ENCODE peak calls at places on chromosomes 3 and 15, in ten cellular contexts. One of them, this sample, is unnamed.

GRCh38 chr3:29324180-29324651 is 43.3 kb downstream of the RBMS3 start:
- DNase-seq in ovary: peak
- DNase-seq in GM06990: peak
- DNase-seq in astrocyte: peak
- DNase-seq in epithelial cell of esophagus: peak
- DNase-seq in AG04449: no peak
- DNase-seq in CD8-positive, alpha-beta T cell: no peak
- DNase-seq in choroid plexus epithelial cell: peak
- DNase-seq in uterus: peak
- DNase-seq in heart left ventricle: peak
- DNase-seq in this sample: peak

GRCh38 chr15:66288796-66289195 is 4.6 kb upstream of the DIS3L start:
- DNase-seq in uterus: no peak
- DNase-seq in astrocyte: no peak
- DNase-seq in epithelial cell of esophagus: no peak
- DNase-seq in GM06990: no peak
- DNase-seq in CD8-positive, alpha-beta T cell: no peak
- DNase-seq in ovary: no peak
- DNase-seq in choroid plexus epithelial cell: peak
- DNase-seq in AG04449: no peak
- DNase-seq in heart left ventricle: no peak
- DNase-seq in this sample: peak

GRCh38 chr3:42071720-42072582 is 19.2 kb upstream of the TRAK1 start:
- DNase-seq in CD8-positive, alpha-beta T cell: no peak
- DNase-seq in heart left ventricle: peak
- DNase-seq in uterus: peak
- DNase-seq in choroid plexus epithelial cell: peak
- DNase-seq in ovary: peak
- DNase-seq in astrocyte: peak
- DNase-seq in GM06990: no peak
- DNase-seq in epithelial cell of esophagus: peak
- DNase-seq in AG04449: no peak
- DNase-seq in this sample: peak

GRCh38 chr3:30894521-30895289 is at the start of gene GADL1:
- DNase-seq in epithelial cell of esophagus: peak
- DNase-seq in uterus: peak
- DNase-seq in astrocyte: peak
- DNase-seq in CD8-positive, alpha-beta T cell: no peak
- DNase-seq in heart left ventricle: peak
- DNase-seq in AG04449: no peak
- DNase-seq in GM06990: peak
- DNase-seq in choroid plexus epithelial cell: peak
- DNase-seq in ovary: peak
- DNase-seq in this sample: peak

GRCh38 chr3:24003466-24003865 is 58.4 kb downstream of the NR1D2 start:
- DNase-seq in AG04449: no peak
- DNase-seq in astrocyte: no peak
- DNase-seq in uterus: no peak
- DNase-seq in CD8-positive, alpha-beta T cell: no peak
- DNase-seq in epithelial cell of esophagus: no peak
- DNase-seq in ovary: no peak
- DNase-seq in GM06990: no peak
- DNase-seq in heart left ventricle: no peak
- DNase-seq in choroid plexus epithelial cell: no peak
- DNase-seq in this sample: no peak

GRCh38 chr3:20104167-20104661 is 64.0 kb downstream of the KAT2B start:
- DNase-seq in AG04449: no peak
- DNase-seq in GM06990: no peak
- DNase-seq in choroid plexus epithelial cell: peak
- DNase-seq in uterus: no peak
- DNase-seq in CD8-positive, alpha-beta T cell: no peak
- DNase-seq in heart left ventricle: no peak
- DNase-seq in epithelial cell of esophagus: no peak
- DNase-seq in astrocyte: no peak
- DNase-seq in ovary: no peak
- DNase-seq in this sample: no peak

GRCh38 chr3:76134166-76134565 is 348.8 kb upstream of the ZNF717 start:
- DNase-seq in CD8-positive, alpha-beta T cell: no peak
- DNase-seq in ovary: no peak
- DNase-seq in heart left ventricle: no peak
- DNase-seq in uterus: no peak
- DNase-seq in epithelial cell of esophagus: peak
- DNase-seq in AG04449: no peak
- DNase-seq in astrocyte: peak
- DNase-seq in choroid plexus epithelial cell: peak
- DNase-seq in GM06990: no peak
- DNase-seq in this sample: peak

GRCh38 chr15:63371297-63371918 is 10.2 kb downstream of the CA12 start:
- DNase-seq in heart left ventricle: no peak
- DNase-seq in GM06990: no peak
- DNase-seq in CD8-positive, alpha-beta T cell: no peak
- DNase-seq in ovary: no peak
- DNase-seq in AG04449: peak
- DNase-seq in uterus: peak
- DNase-seq in epithelial cell of esophagus: peak
- DNase-seq in choroid plexus epithelial cell: peak
- DNase-seq in astrocyte: peak
- DNase-seq in this sample: peak

GRCh38 chr15:27826902-27827321 is 272.2 kb downstream of the OCA2 start:
- DNase-seq in AG04449: no peak
- DNase-seq in choroid plexus epithelial cell: peak
- DNase-seq in heart left ventricle: no peak
- DNase-seq in astrocyte: peak
- DNase-seq in ovary: no peak
- DNase-seq in CD8-positive, alpha-beta T cell: no peak
- DNase-seq in GM06990: no peak
- DNase-seq in uterus: no peak
- DNase-seq in epithelial cell of esophagus: peak
- DNase-seq in this sample: peak

GRCh38 chr15:52527898-52528464 is 699 bp downstream of the MYO5A start:
- DNase-seq in heart left ventricle: peak
- DNase-seq in uterus: peak
- DNase-seq in GM06990: no peak
- DNase-seq in epithelial cell of esophagus: peak
- DNase-seq in astrocyte: peak
- DNase-seq in choroid plexus epithelial cell: peak
- DNase-seq in ovary: peak
- DNase-seq in AG04449: no peak
- DNase-seq in CD8-positive, alpha-beta T cell: no peak
- DNase-seq in this sample: no peak

GRCh38 chr3:47404955-47405790 is 24.4 kb downstream of the PTPN23 start:
- DNase-seq in GM06990: no peak
- DNase-seq in choroid plexus epithelial cell: peak
- DNase-seq in CD8-positive, alpha-beta T cell: no peak
- DNase-seq in heart left ventricle: no peak
- DNase-seq in ovary: peak
- DNase-seq in epithelial cell of esophagus: no peak
- DNase-seq in AG04449: no peak
- DNase-seq in uterus: no peak
- DNase-seq in astrocyte: peak
- DNase-seq in this sample: peak

GRCh38 chr3:53225651-53226050 is 30.2 kb downstream of the TKT start:
- DNase-seq in astrocyte: no peak
- DNase-seq in CD8-positive, alpha-beta T cell: no peak
- DNase-seq in choroid plexus epithelial cell: no peak
- DNase-seq in heart left ventricle: no peak
- DNase-seq in GM06990: no peak
- DNase-seq in epithelial cell of esophagus: no peak
- DNase-seq in AG04449: no peak
- DNase-seq in ovary: no peak
- DNase-seq in uterus: no peak
- DNase-seq in this sample: no peak

GRCh38 chr3:37492977-37493471 is 318.6 kb upstream of the LRRFIP2 start:
- DNase-seq in epithelial cell of esophagus: peak
- DNase-seq in choroid plexus epithelial cell: peak
- DNase-seq in GM06990: no peak
- DNase-seq in uterus: no peak
- DNase-seq in CD8-positive, alpha-beta T cell: no peak
- DNase-seq in heart left ventricle: no peak
- DNase-seq in AG04449: no peak
- DNase-seq in ovary: no peak
- DNase-seq in astrocyte: no peak
- DNase-seq in this sample: peak

GRCh38 chr3:4945318-4945717 is 33.9 kb upstream of the BHLHE40 start:
- DNase-seq in AG04449: no peak
- DNase-seq in astrocyte: no peak
- DNase-seq in CD8-positive, alpha-beta T cell: no peak
- DNase-seq in ovary: no peak
- DNase-seq in epithelial cell of esophagus: no peak
- DNase-seq in heart left ventricle: no peak
- DNase-seq in choroid plexus epithelial cell: no peak
- DNase-seq in GM06990: no peak
- DNase-seq in uterus: no peak
- DNase-seq in this sample: no peak

GRCh38 chr3:4947028-4947427 is 32.2 kb upstream of the BHLHE40 start:
- DNase-seq in GM06990: no peak
- DNase-seq in heart left ventricle: no peak
- DNase-seq in ovary: no peak
- DNase-seq in epithelial cell of esophagus: no peak
- DNase-seq in choroid plexus epithelial cell: no peak
- DNase-seq in uterus: no peak
- DNase-seq in astrocyte: no peak
- DNase-seq in AG04449: no peak
- DNase-seq in CD8-positive, alpha-beta T cell: no peak
- DNase-seq in this sample: no peak

GRCh38 chr3:4940985-4941384 is 38.3 kb upstream of the BHLHE40 start:
- DNase-seq in CD8-positive, alpha-beta T cell: no peak
- DNase-seq in AG04449: no peak
- DNase-seq in uterus: no peak
- DNase-seq in astrocyte: no peak
- DNase-seq in choroid plexus epithelial cell: no peak
- DNase-seq in ovary: no peak
- DNase-seq in GM06990: no peak
- DNase-seq in epithelial cell of esophagus: no peak
- DNase-seq in heart left ventricle: no peak
- DNase-seq in this sample: no peak

GRCh38 chr3:4939276-4939675 is 40.0 kb upstream of the BHLHE40 start:
- DNase-seq in CD8-positive, alpha-beta T cell: no peak
- DNase-seq in epithelial cell of esophagus: no peak
- DNase-seq in AG04449: no peak
- DNase-seq in uterus: no peak
- DNase-seq in ovary: no peak
- DNase-seq in heart left ventricle: no peak
- DNase-seq in GM06990: no peak
- DNase-seq in choroid plexus epithelial cell: peak
- DNase-seq in astrocyte: peak
- DNase-seq in this sample: peak

GRCh38 chr3:4943553-4943952 is 35.7 kb upstream of the BHLHE40 start:
- DNase-seq in astrocyte: no peak
- DNase-seq in heart left ventricle: no peak
- DNase-seq in CD8-positive, alpha-beta T cell: no peak
- DNase-seq in AG04449: no peak
- DNase-seq in ovary: no peak
- DNase-seq in choroid plexus epithelial cell: no peak
- DNase-seq in epithelial cell of esophagus: no peak
- DNase-seq in GM06990: no peak
- DNase-seq in uterus: no peak
- DNase-seq in this sample: no peak
- TF ChIP-seq CTCF in astrocyte: peak
- TF ChIP-seq CTCF in heart left ventricle: no peak
- TF ChIP-seq CTCF in CD8-positive, alpha-beta T cell: no peak
- TF ChIP-seq CTCF in AG04449: peak
- TF ChIP-seq CTCF in ovary: no peak
- TF ChIP-seq CTCF in choroid plexus epithelial cell: peak
- TF ChIP-seq CTCF in epithelial cell of esophagus: peak
- TF ChIP-seq CTCF in GM06990: no peak
- TF ChIP-seq CTCF in uterus: no peak
- TF ChIP-seq CTCF in this sample: peak

GRCh38 chr3:194250104-194251002 is 100.8 kb downstream of the CPN2 start:
- DNase-seq in choroid plexus epithelial cell: peak
- DNase-seq in AG04449: no peak
- DNase-seq in CD8-positive, alpha-beta T cell: no peak
- DNase-seq in uterus: peak
- DNase-seq in epithelial cell of esophagus: no peak
- DNase-seq in heart left ventricle: peak
- DNase-seq in GM06990: no peak
- DNase-seq in ovary: peak
- DNase-seq in astrocyte: peak
- DNase-seq in this sample: peak
- H3K4me3 ChIP-seq in choroid plexus epithelial cell: no peak
- H3K4me3 ChIP-seq in AG04449: no peak
- H3K4me3 ChIP-seq in CD8-positive, alpha-beta T cell: no peak
- H3K4me3 ChIP-seq in uterus: no peak
- H3K4me3 ChIP-seq in epithelial cell of esophagus: no peak
- H3K4me3 ChIP-seq in heart left ventricle: no peak
- H3K4me3 ChIP-seq in GM06990: no peak
- H3K4me3 ChIP-seq in ovary: no peak
- H3K4me3 ChIP-seq in astrocyte: no peak
- H3K4me3 ChIP-seq in this sample: no peak

GRCh38 chr15:35956066-35956465 is 410.1 kb upstream of the DPH6 start:
- DNase-seq in heart left ventricle: no peak
- DNase-seq in AG04449: no peak
- DNase-seq in CD8-positive, alpha-beta T cell: no peak
- DNase-seq in epithelial cell of esophagus: no peak
- DNase-seq in ovary: no peak
- DNase-seq in astrocyte: no peak
- DNase-seq in uterus: no peak
- DNase-seq in GM06990: no peak
- DNase-seq in choroid plexus epithelial cell: no peak
- DNase-seq in this sample: no peak
- TF ChIP-seq CTCF in heart left ventricle: no peak
- TF ChIP-seq CTCF in AG04449: no peak
- TF ChIP-seq CTCF in CD8-positive, alpha-beta T cell: no peak
- TF ChIP-seq CTCF in epithelial cell of esophagus: no peak
- TF ChIP-seq CTCF in ovary: no peak
- TF ChIP-seq CTCF in astrocyte: no peak
- TF ChIP-seq CTCF in uterus: no peak
- TF ChIP-seq CTCF in GM06990: no peak
- TF ChIP-seq CTCF in choroid plexus epithelial cell: no peak
- TF ChIP-seq CTCF in this sample: no peak

DNA sequence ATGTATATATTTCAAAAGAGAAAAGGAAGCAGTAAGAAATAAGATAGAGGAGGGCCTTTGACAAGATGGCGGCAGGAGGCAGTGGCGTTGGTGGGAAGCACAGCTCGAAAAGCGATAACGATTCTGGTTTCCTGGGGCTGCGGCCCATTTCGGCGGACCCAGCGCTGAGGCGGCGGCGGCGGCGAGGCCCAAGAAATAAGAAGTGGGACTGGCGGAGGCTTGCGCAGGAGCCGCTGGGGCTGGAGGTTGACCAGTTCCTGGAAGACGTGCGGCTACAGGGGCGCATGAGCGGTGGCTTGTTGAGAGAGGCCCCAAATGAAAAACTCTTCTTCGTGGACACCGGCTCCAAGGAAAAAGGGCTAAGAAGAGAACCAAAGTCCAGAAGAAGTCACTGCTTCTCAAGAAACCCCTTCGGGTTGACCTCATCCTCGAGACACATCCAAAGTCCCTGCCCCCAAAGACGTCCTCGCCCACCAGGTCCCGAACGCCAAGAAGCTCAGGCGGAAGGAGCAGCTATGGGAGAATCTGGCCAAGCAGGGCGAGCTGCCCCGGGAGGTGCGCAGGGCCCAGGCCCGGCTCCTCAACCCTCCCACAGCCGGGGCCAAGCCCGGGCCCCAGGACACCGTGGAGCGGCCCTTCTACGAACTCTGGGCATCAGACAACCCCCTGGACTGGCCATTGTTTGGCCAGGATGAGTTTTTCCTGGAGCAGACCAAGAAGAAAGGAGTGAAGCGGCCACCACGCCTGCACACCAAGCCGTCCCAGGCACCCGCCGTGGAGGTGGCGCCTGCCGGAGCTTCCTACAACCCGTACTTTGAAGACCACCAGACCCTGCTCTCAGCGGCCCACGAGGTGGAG is 624.3 kb downstream of the MCTP2 start:
- DNase-seq in GM06990: no peak
- DNase-seq in epithelial cell of esophagus: no peak
- DNase-seq in ovary: no peak
- DNase-seq in uterus: no peak
- DNase-seq in AG04449: no peak
- DNase-seq in heart left ventricle: no peak
- DNase-seq in astrocyte: no peak
- DNase-seq in CD8-positive, alpha-beta T cell: no peak
- DNase-seq in choroid plexus epithelial cell: no peak
- DNase-seq in this sample: no peak
- H3K4me3 ChIP-seq in GM06990: no peak
- H3K4me3 ChIP-seq in epithelial cell of esophagus: no peak
- H3K4me3 ChIP-seq in ovary: no peak
- H3K4me3 ChIP-seq in uterus: no peak
- H3K4me3 ChIP-seq in AG04449: no peak
- H3K4me3 ChIP-seq in heart left ventricle: no peak
- H3K4me3 ChIP-seq in astrocyte: no peak
- H3K4me3 ChIP-seq in CD8-positive, alpha-beta T cell: no peak
- H3K4me3 ChIP-seq in choroid plexus epithelial cell: no peak
- H3K4me3 ChIP-seq in this sample: no peak